ENCODE peak calls at places on chromosomes 7 and 10, in ten cellular contexts. R is stimulated activated CD4-positive, alpha-beta T cell treated with anti-CD3 and anti-CD28 coated beads, Interleukin-1b, Interleukin-23, amount 100 ng/mL, for 1 hour; P is right cardiac atrium; C is amygdala; Q is lung; Y is lower lobe of right lung; T is NCI-H1417 treated with DMSO at 0.1 percent for 48 hours; W is cardiac muscle cell; K is mucosa of gallbladder; B is AG08395. H is an unnamed sample.

GRCh38 chr7:108875139-108875538 is 305.5 kb downstream of the DNAJB9 start:
- DNase-seq in R (no peak), P (no peak), C (no peak), Q (no peak), Y (no peak), T (no peak), W (no peak), K (no peak), B (no peak), H (no peak)

GRCh38 chr7:152624218-152624617 is 51.7 kb downstream of the XRCC2 start:
- DNase-seq in R (no peak), P (no peak), C (no peak), Q (no peak), Y (no peak), T (peak; percentile 85), W (no peak), K (no peak), B (no peak), H (no peak)

GRCh38 chr7:24995466-24995865 is 15.5 kb upstream of the OSBPL3 start:
- DNase-seq in R (no peak), P (no peak), C (no peak), Q (no peak), Y (no peak), T (no peak), W (no peak), K (no peak), B (no peak), H (no peak)

GRCh38 chr7:75892634-75893272 is 13.9 kb downstream of the RHBDD2 start:
- DNase-seq in R (no peak), P (peak; percentile 82), C (no peak), Q (peak; percentile 89), Y (peak; percentile 90), T (no peak), W (no peak), K (peak; percentile 61), B (peak; percentile 51), H (no peak)

GRCh38 chr10:91552706-91553105 is 80.2 kb downstream of the PPP1R3C start:
- DNase-seq in R (no peak), P (peak; percentile 70), C (peak; percentile 7), Q (no peak), Y (no peak), T (no peak), W (peak; percentile 50), K (no peak), B (no peak), H (peak; percentile 21)

GRCh38 chr10:14547826-14548225 is 217.1 kb upstream of the FRMD4A start:
- DNase-seq in R (no peak), P (no peak), C (no peak), Q (no peak), Y (no peak), T (no peak), W (peak; percentile 29), K (no peak), B (no peak), H (no peak)

GRCh38 chr10:16809074-16809718 is 8.0 kb downstream of the RSU1 start:
- DNase-seq in R (no peak), P (no peak), C (peak; percentile 1), Q (no peak), Y (no peak), T (no peak), W (peak; percentile 28), K (peak; percentile 13), B (peak; percentile 57), H (peak; percentile 45)

GRCh38 chr7:155811895-155812761 is at the start of gene SHH:
- DNase-seq in R (no peak), P (peak; percentile 38), C (no peak), Q (no peak), Y (peak; percentile 37), T (no peak), W (no peak), K (peak; percentile 65), B (no peak), H (peak; percentile 85)

GRCh38 chr10:32004161-32004591 is 52.0 kb downstream of the KIF5B start:
- DNase-seq in R (no peak), P (peak; percentile 66), C (peak; percentile 12), Q (no peak), Y (no peak), T (no peak), W (peak; percentile 9), K (no peak), B (no peak), H (peak; percentile 77)

GRCh38 chr10:110969183-110969582 is 49.8 kb downstream of the SHOC2 start:
- DNase-seq in R (no peak), P (no peak), C (no peak), Q (no peak), Y (no peak), T (no peak), W (no peak), K (no peak), B (no peak), H (no peak)

GRCh38 chr10:7410800-7411670 is at the start of gene SFMBT2:
- DNase-seq in R (peak; percentile 33), P (peak; percentile 84), C (peak; percentile 49), Q (peak; percentile 48), Y (peak; percentile 74), T (peak; percentile 6), W (peak; percentile 78), K (peak; percentile 56), B (peak; percentile 81), H (peak; percentile 90)

GRCh38 chr7:134693256-134693655 is 46.6 kb downstream of the BPGM start:
- DNase-seq in R (no peak), P (no peak), C (no peak), Q (no peak), Y (no peak), T (no peak), W (no peak), K (no peak), B (peak; percentile 94), H (no peak)

GRCh38 chr10:125149278-125150047 is 10.9 kb downstream of the CTBP2 start:
- DNase-seq in R (no peak), P (peak; percentile 68), C (no peak), Q (no peak), Y (peak; percentile 63), T (no peak), W (no peak), K (peak; percentile 80), B (peak; percentile 70), H (no peak)

GRCh38 chr7:130930260-130930659 is 196.3 kb upstream of the KLF14 start:
- DNase-seq in R (no peak), P (no peak), C (no peak), Q (no peak), Y (no peak), T (no peak), W (no peak), K (no peak), B (no peak), H (no peak)

GRCh38 chr10:124990671-124991625 is 49.0 kb downstream of the ZRANB1 start:
- DNase-seq in R (no peak), P (no peak), C (no peak), Q (peak; percentile 23), Y (no peak), T (no peak), W (no peak), K (peak; percentile 8), B (no peak), H (no peak)

GRCh38 chr10:48651293-48651692 is 33.4 kb upstream of the WDFY4 start:
- DNase-seq in R (no peak), P (no peak), C (no peak), Q (no peak), Y (no peak), T (no peak), W (no peak), K (no peak), B (no peak), H (no peak)

GRCh38 chr7:105212236-105212635 is 176.5 kb downstream of the SRPK2 start:
- DNase-seq in R (no peak), P (no peak), C (no peak), Q (no peak), Y (no peak), T (no peak), W (no peak), K (no peak), B (no peak), H (no peak)

GRCh38 chr7:74583630-74584029 is 73.9 kb upstream of the GTF2I start:
- DNase-seq in R (no peak), P (no peak), C (no peak), Q (no peak), Y (no peak), T (no peak), W (no peak), K (no peak), B (no peak), H (no peak)

GRCh38 chr10:97774811-97775294 is 3.1 kb upstream of the SFRP5 start:
- DNase-seq in R (no peak), P (peak; percentile 36), C (no peak), Q (no peak), Y (no peak), T (no peak), W (no peak), K (peak; percentile 62), B (no peak), H (no peak)

GRCh38 chr7:131897016-131897789 is 340.8 kb upstream of the PODXL start:
- DNase-seq in R (no peak), P (no peak), C (no peak), Q (no peak), Y (no peak), T (no peak), W (peak; percentile 33), K (no peak), B (peak; percentile 70), H (no peak)

GRCh38 chr10:70544431-70545340 is 57.9 kb downstream of the PRF1 start:
- DNase-seq in R (no peak), P (peak; percentile 17), C (no peak), Q (no peak), Y (no peak), T (no peak), W (peak; percentile 23), K (no peak), B (no peak), H (no peak)

GRCh38 chr10:89185658-89186057 is 21.5 kb downstream of the CH25H start:
- DNase-seq in R (no peak), P (no peak), C (no peak), Q (no peak), Y (no peak), T (no peak), W (no peak), K (no peak), B (no peak), H (no peak)

GRCh38 chr7:51346136-51346535 is 29.5 kb upstream of the COBL start:
- DNase-seq in R (no peak), P (no peak), C (no peak), Q (no peak), Y (no peak), T (no peak), W (no peak), K (no peak), B (no peak), H (no peak)

GRCh38 chr7:38311329-38311937 is 38.0 kb upstream of the TARP start:
- DNase-seq in R (no peak), P (peak; percentile 78), C (no peak), Q (peak; percentile 52), Y (peak; percentile 77), T (no peak), W (no peak), K (no peak), B (no peak), H (peak; percentile 47)

GRCh38 chr10:35063837-35064454 is 26.2 kb downstream of the CUL2 start:
- DNase-seq in R (no peak), P (no peak), C (no peak), Q (no peak), Y (no peak), T (no peak), W (no peak), K (no peak), B (no peak), H (no peak)

GRCh38 chr7:14687777-14688176 is 214.8 kb downstream of the DGKB start:
- DNase-seq in R (no peak), P (no peak), C (no peak), Q (no peak), Y (no peak), T (no peak), W (no peak), K (no peak), B (no peak), H (no peak)

GRCh38 chr10:132607491-132607890 is 69.9 kb downstream of the INPP5A start:
- DNase-seq in R (no peak), P (no peak), C (no peak), Q (no peak), Y (no peak), T (no peak), W (no peak), K (no peak), B (no peak), H (no peak)

GRCh38 chr10:132205650-132206376 is 19.1 kb downstream of the DPYSL4 start:
- DNase-seq in R (no peak), P (peak; percentile 44), C (no peak), Q (no peak), Y (peak; percentile 37), T (no peak), W (no peak), K (no peak), B (no peak), H (no peak)